ENCODE peak calls at places on chromosomes 5 and 9, in six cellular contexts. F, W, G, Z, V and D are unnamed samples.

GRCh38 chr9:125272697-125273096 is 11.1 kb downstream of the GAPVD1 start:
- DNase-seq in Z (no peak), V (no peak), F (no peak), G (no peak), W (no peak), D (no peak)

GRCh38 chr9:115673599-115673998 is 480.0 kb upstream of the PAPPA start:
- DNase-seq in Z (no peak), W (no peak), G (no peak), V (peak; percentile 19), F (no peak), D (no peak)

GRCh38 chr9:13857521-13857920 is 456.4 kb downstream of the NFIB start:
- DNase-seq in F (no peak), V (no peak), W (no peak), Z (no peak), G (no peak), D (no peak)

GRCh38 chr5:142667808-142668207 is 18.1 kb downstream of the FGF1 start:
- DNase-seq in V (no peak), W (no peak), F (no peak), Z (no peak), G (no peak), D (no peak)

GRCh38 chr5:173642895-173643481 is 26.5 kb upstream of the BOD1 start:
- DNase-seq in F (no peak), Z (no peak), V (no peak), G (no peak), W (no peak), D (no peak)

GRCh38 chr5:87121315-87122170 is 146.1 kb upstream of the RASA1 start:
- DNase-seq in Z (no peak), F (no peak), G (no peak), W (no peak), V (no peak), D (peak; percentile 19)

GRCh38 chr5:142726188-142726731 is 40.4 kb upstream of the FGF1 start:
- DNase-seq in Z (no peak), W (no peak), F (no peak), G (no peak), V (no peak), D (peak; percentile 40)

GRCh38 chr9:36772449-36773370 is 200.0 kb downstream of the MELK start:
- DNase-seq in Z (peak; percentile 12), V (no peak), G (no peak), F (no peak), W (peak; percentile 87), D (peak; percentile 23)

GRCh38 chr5:170361600-170361999 is 27.6 kb downstream of the KCNMB1 start:
- DNase-seq in G (no peak), F (no peak), W (no peak), Z (no peak), V (no peak), D (peak; percentile 66)

GRCh38 chr9:33014665-33015014 is 10.4 kb upstream of the DNAJA1 start:
- DNase-seq in Z (no peak), G (no peak), F (no peak), V (no peak), W (no peak), D (no peak)

GRCh38 chr9:81314525-81314924 is 374.8 kb downstream of the TLE1 start:
- DNase-seq in F (no peak), W (no peak), V (no peak), G (no peak), Z (no peak), D (no peak)

GRCh38 chr5:35405938-35406337 is 175.7 kb upstream of the PRLR start:
- DNase-seq in V (no peak), Z (no peak), F (no peak), G (peak; percentile 39), W (no peak), D (no peak)

GRCh38 chr9:109019420-109019819 is 6.1 kb upstream of the CTNNAL1 start:
- DNase-seq in G (no peak), V (no peak), F (no peak), Z (no peak), W (no peak), D (no peak)

GRCh38 chr9:127167560-127168326 is 45.3 kb upstream of the ANGPTL2 start:
- DNase-seq in V (no peak), G (no peak), F (no peak), Z (no peak), W (no peak), D (no peak)

GRCh38 chr5:146703499-146703898 is 175.1 kb downstream of the PPP2R2B start:
- DNase-seq in G (no peak), Z (no peak), F (no peak), W (no peak), V (no peak), D (no peak)

GRCh38 chr9:8868632-8869031 is 1069.1 kb upstream of the DMAC1 start:
- DNase-seq in W (no peak), V (no peak), F (no peak), G (no peak), Z (no peak), D (peak; percentile 86)

GRCh38 chr5:159412284-159413046 is 82.2 kb upstream of the IL12B start:
- DNase-seq in Z (no peak), W (no peak), F (no peak), G (no peak), V (no peak), D (peak; percentile 71)

GRCh38 chr9:132798817-132799790 is 79.0 kb downstream of the AK8 start:
- DNase-seq in W (peak; percentile 50), V (no peak), Z (peak; percentile 32), F (no peak), G (peak; percentile 78), D (no peak)

GRCh38 chr5:173868096-173868879 is 19.9 kb upstream of the CPEB4 start:
- DNase-seq in W (no peak), Z (no peak), V (no peak), F (no peak), G (no peak), D (peak; percentile 87)

GRCh38 chr5:149172261-149172660 is 31.0 kb downstream of the ABLIM3 start:
- DNase-seq in F (no peak), G (no peak), Z (no peak), V (no peak), W (no peak), D (no peak)

GRCh38 chr5:168291281-168291960 is at the start of gene WWC1:
- DNase-seq in W (peak; percentile 93), V (peak; percentile 35), Z (peak; percentile 80), F (peak; percentile 57), G (peak; percentile 73), D (peak; percentile 89)

GRCh38 chr5:127409236-127409921 is 108.1 kb upstream of the PRRC1 start:
- DNase-seq in W (no peak), Z (no peak), F (no peak), V (no peak), G (no peak), D (no peak)

GRCh38 chr5:153919161-153919560 is 119.5 kb downstream of the FAM114A2 start:
- DNase-seq in F (no peak), V (no peak), Z (no peak), G (peak; percentile 49), W (no peak), D (no peak)

GRCh38 chr9:129613520-129614175 is 7.3 kb downstream of the C9orf50 start:
- DNase-seq in F (no peak), G (peak; percentile 36), W (peak; percentile 89), Z (peak; percentile 39), V (no peak), D (no peak)

GRCh38 chr5:54455413-54456157 is at the start of gene HSPB3:
- DNase-seq in V (peak; percentile 47), Z (peak; percentile 31), W (no peak), G (peak; percentile 59), F (no peak), D (no peak)

GRCh38 chr5:91283899-91284298 is 99.2 kb downstream of the ARRDC3 start:
- DNase-seq in G (no peak), Z (no peak), W (no peak), F (no peak), V (no peak), D (no peak)